ENCODE peak calls at places on chromosomes 1 and 21, in ten cellular contexts. O is NCI-H345; H is Caco-2; P is activated T-helper 1 cell treated with anti-CD3 and anti-CD28 coated beads, Interleukin-12 subunit alpha, Interleukin-12 subunit beta, Interleukin-2, Interleukin-4 antibody, amounts not matched to agents 30 ng/mL and 10 ng/mL and 1 ng/mL, durations not matched to agents 14 hours and 24 hours and 36 hours; Y is lower leg skin; Z is stimulated activated naive CD4-positive, alpha-beta T cell; F is heart left ventricle; V is globus pallidus; E is cardiac fibroblast; M is M059J. L is an unnamed sample.

GRCh38 chr1:221137668-221138067 is 258.4 kb downstream of the HLX start:
- DNase-seq in Z (no peak), H (no peak), E (no peak), Y (no peak), F (no peak), V (no peak), M (no peak), P (no peak), O (no peak), L (no peak)

GRCh38 chr1:12518956-12519707 is 98.9 kb downstream of the DHRS3 start:
- DNase-seq in Z (no peak), M (peak; percentile 40), P (peak; percentile 21), O (no peak), F (peak; percentile 80), Y (peak; percentile 60), H (no peak), V (peak; percentile 45), E (peak; percentile 46), L (no peak)

GRCh38 chr21:24045775-24046215 is 1561.5 kb downstream of the MRPL39 start:
- DNase-seq in V (peak; percentile 100), Z (no peak), E (peak; percentile 98), F (peak; percentile 73), H (peak; percentile 34), P (no peak), M (peak; percentile 26), Y (peak; percentile 57), O (no peak), L (peak; percentile 50)

GRCh38 chr1:242467556-242468145 is 56.8 kb downstream of the PLD5 start:
- DNase-seq in V (peak; percentile 60), Y (peak; percentile 25), O (peak; percentile 64), P (no peak), F (no peak), H (peak; percentile 54), Z (no peak), M (peak; percentile 45), E (peak; percentile 59), L (peak; percentile 45)

GRCh38 chr1:223885614-223886013 is 39.9 kb upstream of the TP53BP2 start:
- DNase-seq in F (no peak), M (no peak), O (no peak), Z (no peak), V (no peak), Y (no peak), H (no peak), E (no peak), P (no peak), L (no peak)

GRCh38 chr1:58721247-58721820 is 21.5 kb upstream of the MYSM1 start:
- DNase-seq in E (no peak), M (no peak), F (no peak), Z (no peak), O (no peak), Y (no peak), H (no peak), V (no peak), P (no peak), L (no peak)

GRCh38 chr21:37164742-37165141 is 91.7 kb downstream of the TTC3 start:
- DNase-seq in O (no peak), V (no peak), F (no peak), H (no peak), E (no peak), Z (no peak), P (no peak), Y (no peak), M (no peak), L (no peak)

GRCh38 chr1:5713101-5713820 is 279.0 kb downstream of the NPHP4 start:
- DNase-seq in Z (no peak), V (no peak), O (no peak), F (no peak), M (no peak), E (no peak), Y (no peak), H (no peak), P (no peak), L (no peak)

GRCh38 chr1:8423702-8424538 is 106.0 kb downstream of the SLC45A1 start:
- DNase-seq in Z (peak; percentile 47), E (peak; percentile 59), F (peak; percentile 74), P (peak; percentile 32), O (peak; percentile 64), Y (peak; percentile 54), M (peak; percentile 64), V (no peak), H (peak; percentile 75), L (peak; percentile 66)

GRCh38 chr1:170881268-170882265 is 53.8 kb upstream of the MROH9 start:
- DNase-seq in F (no peak), Y (no peak), P (no peak), V (peak; percentile 71), H (peak; percentile 13), M (peak; percentile 39), E (peak; percentile 82), Z (no peak), O (no peak), L (peak; percentile 47)

GRCh38 chr1:81681570-81681969 is 119.2 kb upstream of the ADGRL2 start:
- DNase-seq in H (no peak), M (peak; percentile 47), O (peak; percentile 9), Z (no peak), V (no peak), P (no peak), E (peak; percentile 65), F (no peak), Y (no peak), L (no peak)

GRCh38 chr21:21210552-21210951 is 212.3 kb downstream of the NCAM2 start:
- DNase-seq in Y (no peak), O (no peak), V (no peak), P (no peak), M (peak; percentile 33), H (no peak), Z (no peak), F (no peak), E (no peak), L (no peak)

GRCh38 chr1:207890136-207890738 is 20.7 kb downstream of the CD34 start:
- DNase-seq in F (peak; percentile 86), Z (no peak), Y (peak; percentile 70), E (peak; percentile 93), H (no peak), O (no peak), V (no peak), P (no peak), M (peak; percentile 94), L (peak; percentile 98)

GRCh38 chr21:29193907-29194306 is 63.5 kb downstream of the MAP3K7CL start:
- DNase-seq in H (peak; percentile 31), V (peak; percentile 18), P (no peak), M (no peak), Y (no peak), F (no peak), O (no peak), Z (no peak), E (no peak), L (peak; percentile 40)

GRCh38 chr1:110136911-110137310 is 13.4 kb upstream of the SLC6A17 start:
- DNase-seq in F (no peak), H (peak; percentile 10), V (peak; percentile 7), Z (no peak), P (peak; percentile 8), M (peak; percentile 29), O (peak; percentile 96), E (no peak), Y (no peak), L (no peak)

GRCh38 chr21:44527156-44527982 is 12.6 kb downstream of the KRTAP10-1 start:
- DNase-seq in Y (no peak), E (no peak), O (no peak), Z (no peak), M (no peak), V (no peak), P (no peak), F (peak; percentile 33), H (no peak), L (no peak)

GRCh38 chr21:35297665-35298064 is 248.6 kb upstream of the RUNX1 start:
- DNase-seq in Z (no peak), O (no peak), P (no peak), Y (no peak), E (no peak), F (no peak), H (no peak), V (no peak), M (no peak), L (no peak)

GRCh38 chr1:110477041-110477440 is 26.1 kb downstream of the PROK1 start:
- DNase-seq in P (no peak), H (peak; percentile 26), O (no peak), F (no peak), Y (no peak), M (peak; percentile 88), E (peak; percentile 61), V (no peak), Z (no peak), L (peak; percentile 80)

L was measured in RPMI7951.